ENCODE peak calls at places on chromosomes 13 and 19, in seven cellular contexts. W, F, M, L, P, A and D are unnamed samples.

GRCh38 chr13:33636955-33637670 is 180.8 kb upstream of the RFC3 start:
- DNase-seq in W (no peak), F (no peak), M (no peak), L (no peak), P (no peak), A (no peak), D (no peak)

GRCh38 chr13:21813844-21814243 is 143.0 kb downstream of the FGF9 start:
- DNase-seq in W (no peak), F (no peak), M (no peak), L (no peak), P (no peak), A (no peak), D (no peak)

GRCh38 chr13:95497307-95497943 is 55.1 kb upstream of the CLDN10 start:
- DNase-seq in W (peak), F (no peak), M (no peak), L (no peak), P (no peak), A (no peak), D (no peak)

GRCh38 chr19:46902402-46902766 is 41.6 kb downstream of the ARHGAP35 start:
- DNase-seq in W (peak), F (no peak), M (no peak), L (no peak), P (no peak), A (no peak), D (no peak)

GRCh38 chr19:33813391-33814101 is 16.9 kb downstream of the KCTD15 start:
- DNase-seq in W (no peak), F (no peak), M (no peak), L (no peak), P (no peak), A (no peak), D (no peak)

GRCh38 chr19:4556574-4557185 is 2.8 kb downstream of the SEMA6B start:
- DNase-seq in W (no peak), F (no peak), M (peak), L (peak), P (no peak), A (no peak), D (no peak)

GRCh38 chr19:49057636-49058234 is at the start of gene CGB7:
- DNase-seq in W (peak), F (peak), M (peak), L (peak), P (peak), A (peak), D (no peak)

GRCh38 chr19:21314676-21315075 is 14.5 kb downstream of the ZNF708 start:
- DNase-seq in W (no peak), F (no peak), M (no peak), L (no peak), P (no peak), A (peak), D (no peak)

GRCh38 chr13:80473695-80474094 is 132.8 kb upstream of the SPRY2 start:
- DNase-seq in W (no peak), F (no peak), M (no peak), L (no peak), P (no peak), A (peak), D (no peak)

GRCh38 chr13:73514208-73514607 is 455.4 kb downstream of the KLF5 start:
- DNase-seq in W (no peak), F (no peak), M (no peak), L (no peak), P (no peak), A (no peak), D (no peak)

GRCh38 chr19:34316741-34317241 is 48.2 kb upstream of the GPI start:
- DNase-seq in W (no peak), F (no peak), M (no peak), L (no peak), P (no peak), A (peak), D (no peak)

GRCh38 chr13:112330479-112331407 is 45.4 kb upstream of the SPACA7 start:
- DNase-seq in W (no peak), F (no peak), M (no peak), L (no peak), P (no peak), A (no peak), D (no peak)

GRCh38 chr19:18408053-18408476 is 10.6 kb upstream of the LRRC25 start:
- DNase-seq in W (peak), F (no peak), M (peak), L (peak), P (no peak), A (no peak), D (no peak)

GRCh38 chr19:47324502-47324901 is 7.5 kb upstream of the C5AR2 start:
- DNase-seq in W (peak), F (peak), M (no peak), L (no peak), P (peak), A (no peak), D (no peak)

GRCh38 chr19:3389876-3390361 is 23.5 kb downstream of the NFIC start:
- DNase-seq in W (peak), F (no peak), M (peak), L (no peak), P (peak), A (peak), D (no peak)

GRCh38 chr13:101529419-101529818 is 76.9 kb downstream of the ITGBL1 start:
- DNase-seq in W (no peak), F (peak), M (no peak), L (peak), P (peak), A (peak), D (no peak)

GRCh38 chr19:13164370-13165090 is 14.3 kb downstream of the IER2 start:
- DNase-seq in W (peak), F (peak), M (peak), L (peak), P (no peak), A (peak), D (peak)
- TF ChIP-seq CTCF in W (no peak), F (no peak), M (no peak), L (no peak), P (no peak), A (no peak), D (no peak)

GRCh38 chr13:98452851-98453250 is 124.1 kb downstream of the STK24 start:
- DNase-seq in W (no peak), F (no peak), M (no peak), L (no peak), P (no peak), A (no peak), D (no peak)
- H3K27ac ChIP-seq in W (no peak), F (peak), M (no peak), L (no peak), P (no peak), A (no peak), D (peak)

DNA sequence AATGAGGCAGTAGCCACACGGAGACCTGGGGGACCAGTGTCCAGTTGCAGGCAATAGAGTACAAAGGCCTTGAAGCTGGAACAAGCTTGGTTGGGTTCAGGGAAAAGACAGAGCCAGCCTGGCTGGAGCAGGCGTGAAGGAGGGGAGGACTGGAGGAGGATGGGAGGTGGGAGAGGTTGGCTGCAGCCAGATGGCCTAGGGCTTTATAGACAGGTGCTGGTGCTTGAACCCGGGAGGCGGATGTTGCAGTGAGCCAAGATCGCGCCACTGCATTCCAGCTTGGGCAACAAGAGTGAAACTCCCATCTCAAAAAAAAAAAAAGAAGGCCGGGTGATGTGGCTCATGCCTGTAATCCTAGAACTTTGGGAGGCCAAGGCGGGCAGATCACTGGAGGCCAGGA is 1.7 kb downstream of the SPINT2 start:
- DNase-seq in W (peak), F (no peak), M (no peak), L (no peak), P (no peak), A (no peak), D (no peak)
- H3K4me3 ChIP-seq in W (no peak), F (no peak), M (no peak), L (no peak), P (no peak), A (no peak), D (peak)

DNA sequence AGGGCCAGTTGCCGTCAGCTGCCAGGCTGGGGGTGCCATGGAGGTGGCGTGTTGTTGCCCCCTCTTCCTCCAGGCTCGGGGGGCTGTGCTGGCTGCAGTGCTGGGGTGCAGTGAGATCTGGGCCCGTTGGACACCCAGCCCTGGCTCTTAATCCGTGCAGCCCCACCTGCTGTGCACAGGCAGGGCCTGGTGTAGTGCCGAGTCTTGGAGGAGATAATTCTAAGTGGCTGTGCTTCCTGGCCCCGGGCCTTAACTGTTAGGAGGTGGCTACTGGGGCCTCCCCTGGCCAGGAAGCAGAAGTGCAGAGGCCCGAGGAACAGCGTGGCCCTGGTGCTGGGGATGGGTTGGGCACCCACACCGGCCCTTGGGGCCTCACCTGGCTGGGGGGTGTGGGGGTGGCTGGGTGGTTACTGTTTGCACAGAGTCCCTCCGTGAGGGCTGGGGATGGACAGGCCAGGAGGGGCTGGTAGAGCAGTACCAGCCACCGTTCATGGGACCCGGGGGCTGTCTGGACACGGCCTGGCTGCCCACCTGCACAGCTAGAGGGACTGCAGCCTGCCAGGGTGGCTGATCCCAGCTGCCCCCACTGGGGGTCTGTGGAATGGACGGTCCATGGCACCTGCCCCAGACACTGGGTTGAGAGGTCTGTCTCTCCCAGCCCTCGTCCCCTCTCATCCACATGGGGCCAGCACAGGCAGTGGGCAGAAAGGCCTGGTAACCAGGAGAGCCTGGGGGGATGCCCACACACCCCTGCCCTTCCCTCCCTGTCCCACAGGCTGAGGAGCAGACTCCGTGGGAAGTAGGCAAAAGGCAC is 3.3 kb downstream of the GPX4 start:
- DNase-seq in W (no peak), F (no peak), M (no peak), L (peak), P (no peak), A (peak), D (no peak)
- TF ChIP-seq CTCF in W (no peak), F (no peak), M (no peak), L (peak), P (no peak), A (peak), D (no peak)

DNA sequence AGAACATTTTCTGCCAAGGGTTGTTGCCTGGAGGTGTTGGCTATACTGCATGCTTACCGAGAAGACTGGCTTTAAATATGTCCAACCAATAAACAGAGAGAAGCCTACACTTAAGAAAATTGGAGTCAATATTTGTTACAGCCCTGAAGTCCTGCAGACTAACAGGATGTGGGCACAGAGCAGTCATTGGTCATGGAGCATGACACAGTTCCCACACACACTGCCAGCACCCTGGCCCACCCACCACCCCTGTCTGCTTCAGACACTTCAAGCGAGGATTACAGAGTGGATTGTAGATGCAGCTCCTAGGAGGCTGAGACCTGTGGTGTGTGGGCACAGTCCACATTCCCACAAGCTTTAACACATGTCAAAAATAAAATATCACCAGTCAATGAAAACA is 21.0 kb upstream of the SERP2 start:
- DNase-seq in W (no peak), F (no peak), M (no peak), L (no peak), P (no peak), A (no peak), D (no peak)
- H3K27ac ChIP-seq in W (no peak), F (no peak), M (no peak), L (no peak), P (no peak), A (no peak), D (no peak)

DNA sequence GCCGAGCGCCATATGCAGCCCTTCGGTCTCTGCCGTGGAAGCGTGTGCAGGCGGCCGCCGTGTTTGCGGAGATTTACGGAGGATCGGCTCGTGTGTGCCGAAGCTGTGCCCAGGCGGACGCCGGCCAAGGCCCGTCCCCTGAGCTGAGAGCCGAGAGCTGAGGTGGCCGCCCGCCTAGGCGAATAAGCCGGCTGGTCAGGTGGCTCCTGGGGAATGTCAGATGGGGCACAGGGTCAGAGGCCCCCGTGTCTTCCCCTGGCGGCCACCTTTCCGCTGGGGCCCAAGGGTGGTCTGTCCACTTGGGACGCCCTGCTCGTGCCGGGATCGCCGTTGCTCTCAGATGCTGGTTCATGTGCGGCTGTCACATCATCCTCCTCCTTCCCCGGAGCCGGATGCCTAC is 78.8 kb downstream of the ZNF536 start:
- DNase-seq in W (no peak), F (no peak), M (no peak), L (no peak), P (no peak), A (no peak), D (no peak)
- H3K4me3 ChIP-seq in W (no peak), F (peak), M (peak), L (peak), P (peak), A (peak), D (peak)

GRCh38 chr13:30796132-30796832 is 60.9 kb downstream of the ALOX5AP start:
- DNase-seq in W (peak), F (no peak), M (no peak), L (peak), P (no peak), A (peak), D (no peak)

GRCh38 chr13:30789360-30789862 is 54.1 kb downstream of the ALOX5AP start:
- DNase-seq in W (no peak), F (no peak), M (no peak), L (no peak), P (no peak), A (no peak), D (no peak)

GRCh38 chr13:30791354-30791921 is 56.1 kb downstream of the ALOX5AP start:
- DNase-seq in W (no peak), F (no peak), M (no peak), L (no peak), P (no peak), A (peak), D (no peak)

GRCh38 chr13:30790592-30790991 is 55.2 kb downstream of the ALOX5AP start:
- DNase-seq in W (no peak), F (no peak), M (no peak), L (no peak), P (no peak), A (no peak), D (no peak)

DNA sequence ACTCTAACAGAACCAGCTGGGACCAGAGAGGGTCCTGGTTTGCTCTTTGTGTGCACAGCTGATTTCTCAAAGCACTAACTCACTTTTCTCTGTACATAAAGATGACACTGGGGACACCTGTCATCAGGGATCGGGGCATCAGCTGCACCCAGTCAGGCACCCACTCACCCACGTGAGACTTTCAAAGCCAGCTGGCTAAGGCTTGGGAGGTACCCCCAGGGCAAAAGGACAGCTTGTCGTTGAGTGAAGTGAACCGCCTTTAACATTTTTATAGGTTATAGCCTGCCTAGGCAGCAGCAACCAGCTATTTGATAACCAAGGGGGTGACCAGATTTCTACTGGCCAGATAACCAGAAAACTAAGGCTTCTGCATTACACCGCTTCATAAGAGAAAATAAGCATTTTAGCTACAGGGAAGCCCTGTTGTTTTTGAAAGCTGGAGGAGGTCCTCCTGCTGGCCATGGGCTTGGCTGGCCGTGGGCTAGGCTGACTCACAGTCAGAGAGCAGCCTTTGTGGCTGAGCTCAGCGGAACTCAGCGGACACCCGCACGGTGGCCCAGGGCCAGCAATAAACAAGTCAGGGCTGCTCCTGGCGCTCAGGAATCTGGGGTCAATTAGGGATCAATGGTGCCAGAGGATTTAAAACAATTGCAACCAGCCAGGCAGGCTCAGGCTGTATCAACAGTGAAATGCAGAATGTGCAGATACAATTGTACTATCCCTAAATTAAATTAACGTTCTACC is 57.1 kb downstream of the ALOX5AP start:
- DNase-seq in W (peak), F (peak), M (peak), L (no peak), P (peak), A (peak), D (no peak)
- TF ChIP-seq CTCF in W (peak), F (peak), M (peak), L (no peak), P (no peak), A (peak), D (no peak)